ENCODE peak calls at places on chromosomes 6 and 20, in four cellular contexts. V, R, Y and K are unnamed samples.

GRCh38 chr6:14664112-14664592 is 546.6 kb downstream of the CD83 start:
- DNase-seq in V (no peak), R (no peak), Y (no peak), K (no peak)

GRCh38 chr6:114096553-114097172 is 125.7 kb upstream of the HDAC2 start:
- DNase-seq in V (peak; percentile 46), R (no peak), Y (no peak), K (no peak)

GRCh38 chr20:62064788-62065668 is 653 bp downstream of the TAF4 start:
- DNase-seq in V (no peak), R (no peak), Y (no peak), K (no peak)

GRCh38 chr20:15242773-15243172 is 905.4 kb upstream of the FLRT3 start:
- DNase-seq in V (no peak), R (no peak), Y (no peak), K (no peak)

GRCh38 chr6:4973972-4974885 is 29.6 kb downstream of the RPP40 start:
- DNase-seq in V (peak; percentile 64), R (peak; percentile 28), Y (no peak), K (no peak)

GRCh38 chr20:50469796-50470195 is 40.4 kb upstream of the PTPN1 start:
- DNase-seq in V (no peak), R (no peak), Y (no peak), K (no peak)

GRCh38 chr6:38935051-38935450 is 113.5 kb upstream of the GLP1R start:
- DNase-seq in V (peak; percentile 4), R (no peak), Y (no peak), K (no peak)

GRCh38 chr20:20763652-20764051 is 51.2 kb upstream of the RALGAPA2 start:
- DNase-seq in V (no peak), R (no peak), Y (no peak), K (no peak)

GRCh38 chr20:32483351-32484220 is 101.5 kb downstream of the NOL4L start:
- DNase-seq in V (peak; percentile 86), R (peak; percentile 62), Y (peak; percentile 65), K (peak; percentile 59)

GRCh38 chr20:31425797-31426196 is 14.6 kb upstream of the DEFB123 start:
- DNase-seq in V (no peak), R (no peak), Y (no peak), K (no peak)
- H3K9me3 ChIP-seq in V (no peaks in the 10 kb centered on the region), R (no peaks in the 10 kb centered on the region), Y (no peaks in the 10 kb centered on the region), K (no peaks in the 10 kb centered on the region)

GRCh38 chr6:140897349-140897748 is 1235.4 kb upstream of the GJE1 start:
- DNase-seq in V (no peak), R (no peak), Y (no peak), K (no peak)
- H3K9me3 ChIP-seq in V (no peaks in the 10 kb centered on the region), R (no peaks in the 10 kb centered on the region), Y (no peaks in the 10 kb centered on the region), K (no peaks in the 10 kb centered on the region)

DNA sequence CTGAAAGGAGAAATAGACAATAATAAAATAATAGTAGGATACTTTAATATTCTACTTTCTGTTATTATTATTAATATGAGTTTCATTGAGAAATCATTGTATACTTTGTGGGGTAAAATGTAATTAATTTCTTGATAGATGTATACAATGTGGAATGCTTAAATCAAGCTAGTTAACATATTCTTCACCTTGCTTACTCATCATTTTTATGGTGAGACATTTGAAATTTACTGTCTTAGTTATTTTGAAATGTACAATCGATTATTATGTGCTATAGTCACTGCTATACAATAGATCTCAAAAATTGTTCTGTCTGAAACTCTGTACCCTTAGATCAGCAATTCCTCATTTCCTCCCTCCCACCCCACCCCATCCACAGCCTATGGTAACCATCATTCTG is 720.3 kb downstream of the RNF144B start:
- DNase-seq in V (no peak), R (no peak), Y (no peak), K (no peak)
- H3K9me3 ChIP-seq in V (no peaks in the 10 kb centered on the region), R (peaks cover 3% of the 10 kb centered on the region), Y (peaks cover 2% of the 10 kb centered on the region), K (no peaks in the 10 kb centered on the region)

GRCh38 chr20:56200456-56200855 is 48.1 kb upstream of the MC3R start:
- DNase-seq in V (no peak), R (no peak), Y (no peak), K (no peak)

GRCh38 chr20:56194042-56194441 is 54.5 kb upstream of the MC3R start:
- DNase-seq in V (no peak), R (no peak), Y (no peak), K (no peak)

DNA sequence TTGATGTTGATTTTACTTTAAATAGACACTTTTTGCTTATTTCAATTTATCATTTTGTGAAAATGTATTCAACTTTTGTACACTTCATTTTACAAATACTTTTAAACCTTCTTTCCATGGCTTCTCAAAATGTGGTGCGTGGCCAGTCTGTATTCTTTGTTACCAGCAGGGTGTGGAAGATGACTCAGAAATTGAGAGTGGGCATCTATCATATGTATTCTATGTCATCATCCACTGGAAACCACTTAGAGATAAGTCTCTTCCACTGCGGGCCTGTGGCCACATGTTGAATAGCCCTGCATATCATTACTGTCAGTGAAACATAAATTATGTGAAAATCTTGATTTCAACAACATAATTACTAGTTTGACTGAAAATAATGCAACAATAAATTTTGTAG is 52.6 kb upstream of the MC3R start:
- DNase-seq in V (no peak), R (no peak), Y (no peak), K (no peak)
- H3K9me3 ChIP-seq in V (no peaks in the 10 kb centered on the region), R (peaks cover 5% of the 10 kb centered on the region), Y (peaks cover 5% of the 10 kb centered on the region), K (no peaks in the 10 kb centered on the region)

GRCh38 chr20:55667955-55668354 is 337.4 kb downstream of the CBLN4 start:
- DNase-seq in V (no peak), R (no peak), Y (no peak), K (no peak)

GRCh38 chr20:55667024-55667423 is 338.3 kb downstream of the CBLN4 start:
- DNase-seq in V (no peak), R (no peak), Y (no peak), K (no peak)

GRCh38 chr20:55668659-55669058 is 336.7 kb downstream of the CBLN4 start:
- DNase-seq in V (no peak), R (no peak), Y (no peak), K (no peak)
- H3K9me3 ChIP-seq in V (no peaks in the 10 kb centered on the region), R (no peaks in the 10 kb centered on the region), Y (no peaks in the 10 kb centered on the region), K (no peaks in the 10 kb centered on the region)

GRCh38 chr20:12201289-12201991 is 283.7 kb downstream of the BTBD3 start:
- DNase-seq in V (peak; percentile 72), R (no peak), Y (no peak), K (no peak)
- H3K9me3 ChIP-seq in V (no peaks in the 10 kb centered on the region), R (no peaks in the 10 kb centered on the region), Y (no peaks in the 10 kb centered on the region), K (no peaks in the 10 kb centered on the region)